ENCODE peak calls at places on chromosomes 6 and 20, in four cellular contexts. Y is left kidney, P is T-helper 2 cell, R is neural crest cell. Q is an unnamed sample.

GRCh38 chr6:146770965-146771735 is 172.4 kb downstream of the ADGB start:
- DNase-seq in Y (peak), P (no peak), R (no peak), Q (no peak)

GRCh38 chr6:35776364-35777215 is at the start of gene CLPSL2:
- DNase-seq in Y (peak), P (no peak), R (peak), Q (no peak)

GRCh38 chr20:64245746-64246595 is 9.6 kb upstream of the PCMTD2 start:
- DNase-seq in Y (no peak), P (no peak), R (no peak), Q (no peak)

GRCh38 chr20:23203951-23204730 is 118.0 kb upstream of the CD93 start:
- DNase-seq in Y (peak), P (no peak), R (no peak), Q (no peak)

GRCh38 chr20:47318596-47319516 is 37.6 kb downstream of the ZMYND8 start:
- DNase-seq in Y (peak), P (no peak), R (peak), Q (no peak)

GRCh38 chr20:48241482-48241881 is 456.2 kb upstream of the SULF2 start:
- DNase-seq in Y (no peak), P (no peak), R (no peak), Q (no peak)

GRCh38 chr6:151783692-151784091 is 23.8 kb upstream of the ESR1 start:
- DNase-seq in Y (no peak), P (no peak), R (no peak), Q (no peak)

GRCh38 chr6:2865270-2866182 is 23.9 kb upstream of the SERPINB1 start:
- DNase-seq in Y (peak), P (no peak), R (no peak), Q (no peak)

GRCh38 chr6:126040826-126041225 is 54.5 kb downstream of the TRMT11 start:
- DNase-seq in Y (no peak), P (no peak), R (no peak), Q (no peak)

GRCh38 chr20:4677846-4678245 is 43.9 kb upstream of the PRND start:
- DNase-seq in Y (no peak), P (no peak), R (no peak), Q (no peak)

GRCh38 chr6:71209206-71209605 is 79.4 kb upstream of the OGFRL1 start:
- DNase-seq in Y (no peak), P (no peak), R (no peak), Q (no peak)